ENCODE peak calls at places on chromosomes 4 and X, in six cellular contexts. D, T, Z, C, H and L are unnamed samples. For H3K4me1, the result is how much of the 10 kb centered on the place peaks cover.

GRCh38 chr4:53119685-53120084 is 246.2 kb downstream of the SCFD2 start:
- DNase-seq in D (no peak), T (no peak), Z (peak), C (no peak), H (peak), L (no peak)

GRCh38 chr4:122091397-122091796 is 60.7 kb upstream of the BLTP1 start:
- DNase-seq in D (no peak), T (no peak), Z (no peak), C (no peak), H (no peak), L (peak)

GRCh38 chr4:41977709-41978108 is 3.8 kb upstream of the DCAF4L1 start:
- DNase-seq in D (no peak), T (no peak), Z (no peak), C (no peak), H (peak), L (no peak)

GRCh38 chrX:84046403-84046984 is 141.5 kb downstream of the RPS6KA6 start:
- DNase-seq in D (no peak), T (no peak), Z (peak), C (peak), H (peak), L (no peak)

GRCh38 chrX:19658030-19658429 is 142.7 kb upstream of the MAP3K15 start:
- DNase-seq in D (no peak), T (no peak), Z (no peak), C (no peak), H (peak), L (no peak)

GRCh38 chrX:133412665-133413064 is 2.6 kb downstream of the GPC4 start:
- DNase-seq in D (no peak), T (no peak), Z (no peak), C (no peak), H (no peak), L (no peak)

GRCh38 chr4:23374280-23374679 is 515.6 kb downstream of the PPARGC1A start:
- DNase-seq in D (no peak), T (no peak), Z (no peak), C (no peak), H (no peak), L (no peak)

GRCh38 chrX:14872355-14872754 is 514 bp downstream of the FANCB start:
- DNase-seq in D (no peak), T (no peak), Z (no peak), C (no peak), H (no peak), L (no peak)

GRCh38 chr4:73698217-73698616 is 42.2 kb upstream of the CXCL8 start:
- DNase-seq in D (no peak), T (no peak), Z (no peak), C (no peak), H (peak), L (no peak)

GRCh38 chrX:42934020-42934701 is 156.2 kb upstream of the PPP1R2C start:
- DNase-seq in D (no peak), T (no peak), Z (no peak), C (no peak), H (no peak), L (no peak)

GRCh38 chr4:78779280-78779679 is 3.1 kb downstream of the BMP2K start:
- DNase-seq in D (no peak), T (no peak), Z (no peak), C (no peak), H (peak), L (no peak)
- H3K4me1 ChIP-seq in D (under half), T (half or more), Z (under half), C (under half), H (under half), L (under half)

DNA sequence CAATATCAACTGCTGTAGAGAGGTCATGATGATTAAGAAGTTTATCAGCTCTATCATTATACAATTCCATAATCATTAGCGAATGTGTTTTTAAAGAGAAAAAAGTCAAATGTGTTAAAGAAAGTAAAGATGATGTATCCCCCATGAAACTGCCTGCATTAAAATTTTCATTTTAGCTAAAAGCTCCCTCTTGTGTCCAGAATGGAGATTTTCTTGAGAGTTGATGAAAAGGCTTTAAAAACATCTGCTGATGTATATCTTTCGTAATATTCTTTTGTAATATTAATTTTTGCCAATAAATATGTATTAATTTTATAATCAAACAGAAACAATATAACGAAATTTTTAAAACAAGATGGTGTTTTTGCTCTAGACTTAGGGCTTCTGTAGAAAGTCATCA is 52.1 kb upstream of the LHFPL1 start:
- DNase-seq in D (no peak), T (no peak), Z (no peak), C (no peak), H (peak), L (no peak)
- TF ChIP-seq CTCF in D (peak), T (peak), Z (no peak), C (no peak), H (peak), L (no peak)

DNA sequence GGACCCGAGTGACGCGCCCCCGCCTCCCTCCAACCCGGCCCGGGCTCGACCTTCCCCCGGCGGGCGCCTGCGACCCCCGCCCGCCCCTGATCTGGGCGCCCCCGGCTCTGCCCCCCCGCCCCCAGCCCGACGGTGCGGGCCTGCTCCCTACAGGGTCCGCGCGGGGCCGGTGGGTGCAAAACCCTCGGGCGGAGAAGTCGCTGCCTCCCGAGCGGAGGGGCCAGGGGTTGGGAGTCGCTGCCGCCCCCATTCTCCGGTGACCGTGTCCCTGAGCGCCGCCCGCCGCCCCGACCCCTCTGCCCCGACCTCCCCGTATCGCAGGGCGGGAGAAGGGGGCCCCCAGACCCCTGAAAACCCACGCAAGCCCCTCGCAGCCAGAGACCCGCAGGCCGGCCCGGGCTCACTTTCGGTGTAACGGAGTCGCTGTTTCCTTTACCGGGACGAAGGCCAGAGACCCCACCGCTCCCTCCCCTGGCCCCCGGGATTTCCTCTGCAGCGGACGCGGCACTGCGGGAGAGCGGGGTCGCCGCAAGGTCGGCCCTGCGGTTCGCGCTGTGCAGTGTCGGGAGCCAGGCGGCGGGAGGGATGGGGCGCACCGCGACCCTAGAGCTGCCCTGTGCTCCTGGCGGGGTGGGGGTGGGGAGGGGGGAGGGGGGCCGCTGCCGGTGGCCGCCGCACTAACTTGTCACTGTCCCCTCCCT is 729 bp upstream of the CPLX1 start:
- DNase-seq in D (no peak), T (no peak), Z (no peak), C (no peak), H (no peak), L (peak)
- H3K4me1 ChIP-seq in D (under half), T (half or more), Z (under half), C (under half), H (under half), L (under half)

GRCh38 chrX:129585691-129586090 is 45.6 kb downstream of the OCRL start:
- DNase-seq in D (no peak), T (no peak), Z (no peak), C (no peak), H (peak), L (no peak)

GRCh38 chrX:129590596-129590995 is 50.5 kb downstream of the OCRL start:
- DNase-seq in D (no peak), T (no peak), Z (no peak), C (no peak), H (no peak), L (no peak)

GRCh38 chrX:129585143-129585542 is 45.1 kb downstream of the OCRL start:
- DNase-seq in D (no peak), T (no peak), Z (no peak), C (no peak), H (no peak), L (no peak)

GRCh38 chrX:129581904-129582303 is 41.8 kb downstream of the OCRL start:
- DNase-seq in D (no peak), T (no peak), Z (no peak), C (no peak), H (peak), L (no peak)

GRCh38 chrX:129586446-129586845 is 46.4 kb downstream of the OCRL start:
- DNase-seq in D (no peak), T (no peak), Z (no peak), C (no peak), H (no peak), L (no peak)
- TF ChIP-seq CTCF in D (no peak), T (no peak), Z (no peak), C (no peak), H (no peak), L (no peak)